ENCODE peak calls at places on chromosome 2, in eight cellular contexts. U is Karpas-422, D is OCI-LY7, X is osteoblast, M is IMR-90, Z is GM23248, P is mammary epithelial cell, C is neural progenitor cell. K is an unnamed sample.

GRCh38 chr2:215680605-215681598 is 245.0 kb upstream of the FN1 start:
- DNase-seq in P (peak; percentile 100), U (no peak), D (no peak), M (peak; percentile 87), X (peak; percentile 49), C (no peak), Z (peak; percentile 93), K (peak; percentile 100)

GRCh38 chr2:240502430-240503121 is 55.2 kb downstream of the ANKMY1 start:
- DNase-seq in D (no peak), U (no peak), Z (no peak), P (no peak), X (peak; percentile 60), C (no peak), M (no peak), K (no peak)

GRCh38 chr2:216339456-216340279 is 32.6 kb downstream of the MARCHF4 start:
- DNase-seq in C (peak; percentile 91), D (no peak), Z (peak; percentile 68), M (peak; percentile 81), P (no peak), U (no peak), X (peak; percentile 69), K (peak; percentile 71)

GRCh38 chr2:70499253-70499652 is 54.4 kb downstream of the TGFA start:
- DNase-seq in D (no peak), X (no peak), P (no peak), M (no peak), U (no peak), Z (no peak), C (no peak), K (no peak)

GRCh38 chr2:208985644-208986043 is 438.2 kb upstream of the MAP2 start:
- DNase-seq in C (no peak), D (no peak), M (no peak), P (no peak), Z (no peak), X (no peak), U (no peak), K (no peak)

GRCh38 chr2:219058541-219059374 is 2.0 kb downstream of the IHH start:
- DNase-seq in U (no peak), X (peak; percentile 95), M (no peak), C (peak; percentile 57), Z (peak; percentile 44), D (no peak), P (no peak), K (no peak)

GRCh38 chr2:179129574-179130238 is 79.8 kb upstream of the CCDC141 start:
- DNase-seq in Z (peak; percentile 37), P (no peak), X (peak; percentile 4), M (peak; percentile 10), D (peak; percentile 42), C (peak; percentile 5), U (peak; percentile 47), K (no peak)

GRCh38 chr2:84781942-84782716 is 98.8 kb downstream of the TRABD2A start:
- DNase-seq in P (peak; percentile 74), Z (peak; percentile 34), X (no peak), U (peak; percentile 94), D (peak; percentile 14), C (no peak), M (peak; percentile 15), K (peak; percentile 30)

GRCh38 chr2:201860541-201861154 is 54.3 kb downstream of the CDK15 start:
- DNase-seq in U (peak; percentile 90), M (peak; percentile 93), C (peak; percentile 86), Z (peak; percentile 85), D (peak; percentile 64), X (peak; percentile 59), P (peak; percentile 65), K (peak; percentile 83)

GRCh38 chr2:105866439-105867170 is 121.9 kb downstream of the NCK2 start:
- DNase-seq in P (peak; percentile 11), X (peak; percentile 93), U (no peak), C (peak; percentile 13), Z (peak; percentile 23), M (peak; percentile 80), D (no peak), K (peak; percentile 80)

GRCh38 chr2:106120432-106120831 is 73.7 kb downstream of the UXS1 start:
- DNase-seq in M (no peak), Z (no peak), C (no peak), D (no peak), X (no peak), U (no peak), P (no peak), K (no peak)

GRCh38 chr2:216083464-216084279 is 2.0 kb downstream of the TMEM169 start:
- DNase-seq in M (peak; percentile 83), D (no peak), P (peak; percentile 88), U (no peak), C (peak; percentile 87), X (peak; percentile 87), Z (peak; percentile 49), K (peak; percentile 97)

GRCh38 chr2:179558010-179558911 is 293.6 kb upstream of the SESTD1 start:
- DNase-seq in P (no peak), D (no peak), M (no peak), Z (no peak), U (no peak), C (peak; percentile 6), X (no peak), K (no peak)

GRCh38 chr2:95017836-95018235 is 7.7 kb upstream of the MAL start:
- DNase-seq in X (peak; percentile 30), Z (no peak), D (no peak), C (no peak), P (no peak), U (no peak), M (no peak), K (no peak)

GRCh38 chr2:196290569-196290968 is 119.2 kb upstream of the STK17B start:
- DNase-seq in X (no peak), Z (no peak), M (no peak), C (no peak), D (no peak), U (no peak), P (no peak), K (no peak)

GRCh38 chr2:70686577-70687460 is 81.2 kb downstream of the ADD2 start:
- DNase-seq in P (peak; percentile 30), M (peak; percentile 46), X (peak; percentile 95), D (peak; percentile 3), C (peak; percentile 75), Z (peak; percentile 90), U (peak; percentile 74), K (peak; percentile 79)

GRCh38 chr2:37325625-37326071 is 1.0 kb upstream of the PRKD3 start:
- DNase-seq in D (no peak), X (no peak), C (no peak), U (no peak), M (no peak), P (no peak), Z (no peak), K (no peak)

GRCh38 chr2:231926180-231926741 is at the start of gene NPPC:
- DNase-seq in Z (peak; percentile 63), C (peak; percentile 89), U (peak; percentile 93), M (peak; percentile 54), X (peak; percentile 93), P (peak; percentile 69), D (no peak), K (peak; percentile 45)

GRCh38 chr2:173457366-173457765 is 102.7 kb downstream of the CDCA7 start:
- DNase-seq in C (no peak), P (no peak), Z (peak; percentile 8), U (no peak), D (no peak), X (no peak), M (no peak), K (no peak)

GRCh38 chr2:195683174-195683573 is 26.1 kb downstream of the SLC39A10 start:
- DNase-seq in P (peak; percentile 47), D (no peak), X (peak; percentile 71), M (peak; percentile 72), U (no peak), C (no peak), Z (no peak), K (peak; percentile 51)

GRCh38 chr2:109173311-109174171 is 44.5 kb downstream of the SH3RF3 start:
- DNase-seq in Z (peak; percentile 93), X (no peak), U (no peak), P (no peak), D (no peak), C (peak; percentile 75), M (peak; percentile 87), K (peak; percentile 93)

GRCh38 chr2:105005170-105005569 is 32.7 kb upstream of the MRPS9 start:
- DNase-seq in C (no peak), Z (no peak), X (no peak), P (no peak), M (no peak), D (no peak), U (no peak), K (no peak)

GRCh38 chr2:187774551-187775071 is 220.4 kb upstream of the TFPI start:
- DNase-seq in P (peak; percentile 79), U (no peak), C (no peak), X (peak; percentile 32), M (peak; percentile 62), D (no peak), Z (peak; percentile 64), K (peak; percentile 83)

GRCh38 chr2:219440388-219441256 is 6.0 kb downstream of the SPEG start:
- DNase-seq in P (peak; percentile 54), X (peak; percentile 96), M (peak; percentile 25), Z (peak; percentile 73), D (no peak), C (no peak), U (no peak), K (peak; percentile 36)

GRCh38 chr2:43576983-43577892 is 18.6 kb downstream of the THADA start:
- DNase-seq in U (peak; percentile 80), X (peak; percentile 43), Z (peak; percentile 89), P (peak; percentile 27), D (peak; percentile 65), M (peak; percentile 84), C (peak; percentile 64), K (peak; percentile 74)

GRCh38 chr2:160091381-160091780 is 29.0 kb upstream of the PLA2R1 start:
- DNase-seq in U (no peak), M (peak; percentile 54), D (no peak), Z (peak; percentile 64), P (peak; percentile 91), C (no peak), X (peak; percentile 55), K (peak; percentile 65)

GRCh38 chr2:166862582-166863132 is 25.6 kb upstream of the XIRP2 start:
- DNase-seq in U (no peak), D (no peak), C (no peak), X (peak; percentile 8), M (no peak), P (no peak), Z (no peak), K (no peak)

GRCh38 chr2:241611062-241611461 is 25.9 kb downstream of the THAP4 start:
- DNase-seq in Z (no peak), U (no peak), D (no peak), X (peak; percentile 18), P (no peak), M (no peak), C (no peak), K (no peak)
- H4K20me1 ChIP-seq in Z (no peaks in the 10 kb centered on the region), U (no peaks in the 10 kb centered on the region), D (peaks cover 3% of the 10 kb centered on the region), X (peaks cover 13% of the 10 kb centered on the region), P (no peaks in the 10 kb centered on the region), M (peaks cover 17% of the 10 kb centered on the region), C (no peaks in the 10 kb centered on the region), K (peaks cover 45% of the 10 kb centered on the region)

GRCh38 chr2:147851244-147851930 is 6.6 kb downstream of the ACVR2A start:
- DNase-seq in M (no peak), X (no peak), C (no peak), Z (no peak), U (no peak), P (no peak), D (no peak), K (no peak)
- H4K20me1 ChIP-seq in M (peaks cover 7% of the 10 kb centered on the region), X (peaks cover 58% of the 10 kb centered on the region), C (peaks cover 7% of the 10 kb centered on the region), Z (peaks cover 67% of the 10 kb centered on the region), U (peaks cover 42% of the 10 kb centered on the region), P (no peaks in the 10 kb centered on the region), D (no peaks in the 10 kb centered on the region), K (peaks cover 67% of the 10 kb centered on the region)

GRCh38 chr2:74387346-74387745 is 7.2 kb upstream of the DCTN1 start:
- DNase-seq in P (peak; percentile 23), Z (peak; percentile 85), D (no peak), M (peak; percentile 47), X (peak; percentile 82), U (no peak), C (no peak), K (peak; percentile 45)
- H4K20me1 ChIP-seq in P (no peaks in the 10 kb centered on the region), Z (no peaks in the 10 kb centered on the region), D (peaks cover 11% of the 10 kb centered on the region), M (peaks cover 36% of the 10 kb centered on the region), X (peaks cover 29% of the 10 kb centered on the region), U (peaks cover 3% of the 10 kb centered on the region), C (peaks cover 65% of the 10 kb centered on the region), K (peaks cover 72% of the 10 kb centered on the region)

GRCh38 chr2:148653437-148653836 is 8.9 kb downstream of the EPC2 start:
- DNase-seq in P (no peak), M (peak; percentile 30), X (no peak), U (no peak), D (peak; percentile 18), C (no peak), Z (no peak), K (no peak)
- H4K20me1 ChIP-seq in P (peaks cover 12% of the 10 kb centered on the region), M (peaks cover 88% of the 10 kb centered on the region), X (peaks cover 86% of the 10 kb centered on the region), U (peaks cover 11% of the 10 kb centered on the region), D (peaks cover 65% of the 10 kb centered on the region), C (peaks cover 100% of the 10 kb centered on the region), Z (peaks cover 63% of the 10 kb centered on the region), K (peaks cover 99% of the 10 kb centered on the region)

K was measured in astrocyte.